ENCODE peak calls at places on chromosomes 4 and X, in six cellular contexts. One of them, this sample, is unnamed.

GRCh38 chr4:137576437-137576836 is 44.1 kb upstream of the PCDH18 start:
- DNase-seq in CD4-positive, alpha-beta T cell: no peak
- DNase-seq in DND-41: no peak
- DNase-seq in K562: no peak
- DNase-seq in CD8-positive, alpha-beta T cell: no peak
- DNase-seq in ovary: no peak
- DNase-seq in this sample: no peak

GRCh38 chrX:40108084-40108958 is 10.6 kb upstream of the BCOR start:
- DNase-seq in ovary: peak; percentile 41
- DNase-seq in CD8-positive, alpha-beta T cell: no peak
- DNase-seq in K562: peak; percentile 66
- DNase-seq in CD4-positive, alpha-beta T cell: no peak
- DNase-seq in DND-41: no peak
- DNase-seq in this sample: no peak

GRCh38 chr4:184807797-184808718 is 17.7 kb downstream of the ACSL1 start:
- DNase-seq in DND-41: no peak
- DNase-seq in K562: no peak
- DNase-seq in ovary: no peak
- DNase-seq in CD4-positive, alpha-beta T cell: no peak
- DNase-seq in CD8-positive, alpha-beta T cell: no peak
- DNase-seq in this sample: no peak

GRCh38 chr4:77818667-77819408 is at the start of gene CNOT6L:
- DNase-seq in CD8-positive, alpha-beta T cell: peak; percentile 92
- DNase-seq in DND-41: peak; percentile 76
- DNase-seq in K562: peak; percentile 70
- DNase-seq in ovary: peak; percentile 67
- DNase-seq in CD4-positive, alpha-beta T cell: peak; percentile 84
- DNase-seq in this sample: peak; percentile 88

GRCh38 chrX:74249963-74250362 is 54.0 kb upstream of the ZCCHC13 start:
- DNase-seq in K562: peak; percentile 76
- DNase-seq in DND-41: no peak
- DNase-seq in CD8-positive, alpha-beta T cell: no peak
- DNase-seq in ovary: no peak
- DNase-seq in CD4-positive, alpha-beta T cell: no peak
- DNase-seq in this sample: no peak

GRCh38 chr4:7157666-7158065 is 34.7 kb upstream of the SORCS2 start:
- DNase-seq in K562: no peak
- DNase-seq in ovary: no peak
- DNase-seq in DND-41: no peak
- DNase-seq in CD8-positive, alpha-beta T cell: no peak
- DNase-seq in CD4-positive, alpha-beta T cell: no peak
- DNase-seq in this sample: no peak

GRCh38 chrX:38163193-38163592 is 57.5 kb downstream of the SRPX start:
- DNase-seq in K562: no peak
- DNase-seq in CD8-positive, alpha-beta T cell: no peak
- DNase-seq in DND-41: no peak
- DNase-seq in CD4-positive, alpha-beta T cell: no peak
- DNase-seq in ovary: no peak
- DNase-seq in this sample: no peak

GRCh38 chr4:116150152-116150551 is 935.2 kb downstream of the TRAM1L1 start:
- DNase-seq in K562: no peak
- DNase-seq in DND-41: no peak
- DNase-seq in CD4-positive, alpha-beta T cell: no peak
- DNase-seq in ovary: no peak
- DNase-seq in CD8-positive, alpha-beta T cell: no peak
- DNase-seq in this sample: no peak

GRCh38 chr4:188372856-188373255 is 233.6 kb downstream of the TRIML1 start:
- DNase-seq in DND-41: no peak
- DNase-seq in CD8-positive, alpha-beta T cell: no peak
- DNase-seq in CD4-positive, alpha-beta T cell: no peak
- DNase-seq in ovary: no peak
- DNase-seq in K562: peak; percentile 11
- DNase-seq in this sample: no peak

GRCh38 chr4:1210971-1211370 is 38.0 kb downstream of the CTBP1 start:
- DNase-seq in ovary: peak; percentile 18
- DNase-seq in DND-41: no peak
- DNase-seq in CD8-positive, alpha-beta T cell: no peak
- DNase-seq in K562: no peak
- DNase-seq in CD4-positive, alpha-beta T cell: no peak
- DNase-seq in this sample: no peak

GRCh38 chr4:184281231-184282139 is 63.8 kb upstream of the ENPP6 start:
- DNase-seq in K562: no peak
- DNase-seq in DND-41: no peak
- DNase-seq in ovary: no peak
- DNase-seq in CD8-positive, alpha-beta T cell: peak; percentile 44
- DNase-seq in CD4-positive, alpha-beta T cell: no peak
- DNase-seq in this sample: no peak

GRCh38 chr4:29278580-29278979 is 1441.6 kb upstream of the PCDH7 start:
- DNase-seq in ovary: no peak
- DNase-seq in DND-41: no peak
- DNase-seq in CD4-positive, alpha-beta T cell: no peak
- DNase-seq in CD8-positive, alpha-beta T cell: no peak
- DNase-seq in K562: no peak
- DNase-seq in this sample: no peak

GRCh38 chr4:122914292-122914904 is 8.0 kb downstream of the NUDT6 start:
- DNase-seq in DND-41: no peak
- DNase-seq in ovary: no peak
- DNase-seq in K562: peak; percentile 35
- DNase-seq in CD4-positive, alpha-beta T cell: no peak
- DNase-seq in CD8-positive, alpha-beta T cell: no peak
- DNase-seq in this sample: peak; percentile 61

GRCh38 chr4:56531823-56532222 is 26.2 kb downstream of the ARL9 start:
- DNase-seq in DND-41: no peak
- DNase-seq in CD4-positive, alpha-beta T cell: no peak
- DNase-seq in K562: peak; percentile 57
- DNase-seq in ovary: no peak
- DNase-seq in CD8-positive, alpha-beta T cell: no peak
- DNase-seq in this sample: no peak

GRCh38 chrX:130108647-130109428 is 1.5 kb downstream of the ELF4 start:
- DNase-seq in K562: peak; percentile 66
- DNase-seq in CD4-positive, alpha-beta T cell: no peak
- DNase-seq in ovary: no peak
- DNase-seq in DND-41: no peak
- DNase-seq in CD8-positive, alpha-beta T cell: peak; percentile 53
- DNase-seq in this sample: peak; percentile 33

GRCh38 chr4:145935253-145936141 is 3.1 kb downstream of the ZNF827 start:
- DNase-seq in K562: peak; percentile 7
- DNase-seq in CD4-positive, alpha-beta T cell: no peak
- DNase-seq in CD8-positive, alpha-beta T cell: peak; percentile 53
- DNase-seq in ovary: peak; percentile 74
- DNase-seq in DND-41: no peak
- DNase-seq in this sample: peak; percentile 17

GRCh38 chrX:150869450-150869849 is 29.0 kb downstream of the CD99L2 start:
- DNase-seq in DND-41: no peak
- DNase-seq in ovary: no peak
- DNase-seq in K562: no peak
- DNase-seq in CD8-positive, alpha-beta T cell: no peak
- DNase-seq in CD4-positive, alpha-beta T cell: no peak
- DNase-seq in this sample: no peak

GRCh38 chr4:101693842-101694398 is 96.6 kb upstream of the BANK1 start:
- DNase-seq in ovary: no peak
- DNase-seq in CD8-positive, alpha-beta T cell: no peak
- DNase-seq in DND-41: no peak
- DNase-seq in K562: no peak
- DNase-seq in CD4-positive, alpha-beta T cell: no peak
- DNase-seq in this sample: no peak

GRCh38 chr4:30768278-30768677 is 48.1 kb downstream of the PCDH7 start:
- DNase-seq in ovary: no peak
- DNase-seq in DND-41: no peak
- DNase-seq in K562: no peak
- DNase-seq in CD4-positive, alpha-beta T cell: no peak
- DNase-seq in CD8-positive, alpha-beta T cell: no peak
- DNase-seq in this sample: no peak

GRCh38 chr4:61193863-61194262 is 6.3 kb upstream of the ADGRL3 start:
- DNase-seq in ovary: no peak
- DNase-seq in DND-41: no peak
- DNase-seq in K562: no peak
- DNase-seq in CD4-positive, alpha-beta T cell: no peak
- DNase-seq in CD8-positive, alpha-beta T cell: no peak
- DNase-seq in this sample: no peak

GRCh38 chr4:146159384-146160058 is 16.0 kb upstream of the LSM6 start:
- DNase-seq in CD4-positive, alpha-beta T cell: no peak
- DNase-seq in CD8-positive, alpha-beta T cell: no peak
- DNase-seq in ovary: no peak
- DNase-seq in DND-41: no peak
- DNase-seq in K562: no peak
- DNase-seq in this sample: no peak

GRCh38 chrX:132737743-132738142 is 220.7 kb downstream of the HS6ST2 start:
- DNase-seq in CD4-positive, alpha-beta T cell: no peak
- DNase-seq in K562: no peak
- DNase-seq in CD8-positive, alpha-beta T cell: peak; percentile 53
- DNase-seq in DND-41: peak; percentile 85
- DNase-seq in ovary: no peak
- DNase-seq in this sample: no peak

GRCh38 chrX:131895807-131896206 is 127.3 kb upstream of the STK26 start:
- DNase-seq in DND-41: no peak
- DNase-seq in CD8-positive, alpha-beta T cell: no peak
- DNase-seq in ovary: no peak
- DNase-seq in CD4-positive, alpha-beta T cell: no peak
- DNase-seq in K562: peak; percentile 19
- DNase-seq in this sample: no peak

GRCh38 chr4:38759790-38760122 is 23.0 kb downstream of the TLR10 start:
- DNase-seq in ovary: no peak
- DNase-seq in K562: no peak
- DNase-seq in DND-41: no peak
- DNase-seq in CD8-positive, alpha-beta T cell: no peak
- DNase-seq in CD4-positive, alpha-beta T cell: no peak
- DNase-seq in this sample: no peak
- H3K27me3 ChIP-seq in ovary: no peaks in the 10 kb centered on the region
- H3K27me3 ChIP-seq in K562: peaks cover 24% of the 10 kb centered on the region
- H3K27me3 ChIP-seq in DND-41: no peaks in the 10 kb centered on the region
- H3K27me3 ChIP-seq in CD8-positive, alpha-beta T cell: no peaks in the 10 kb centered on the region
- H3K27me3 ChIP-seq in CD4-positive, alpha-beta T cell: no peaks in the 10 kb centered on the region
- H3K27me3 ChIP-seq in this sample: no peaks in the 10 kb centered on the region

GRCh38 chr4:41504167-41504566 is 33.8 kb upstream of the LIMCH1 start:
- DNase-seq in K562: no peak
- DNase-seq in DND-41: no peak
- DNase-seq in ovary: no peak
- DNase-seq in CD8-positive, alpha-beta T cell: no peak
- DNase-seq in CD4-positive, alpha-beta T cell: no peak
- DNase-seq in this sample: no peak

GRCh38 chr4:41506071-41506470 is 31.9 kb upstream of the LIMCH1 start:
- DNase-seq in CD4-positive, alpha-beta T cell: no peak
- DNase-seq in K562: no peak
- DNase-seq in DND-41: no peak
- DNase-seq in ovary: no peak
- DNase-seq in CD8-positive, alpha-beta T cell: no peak
- DNase-seq in this sample: no peak

GRCh38 chr4:41509411-41510008 is 28.4 kb upstream of the LIMCH1 start:
- DNase-seq in K562: no peak
- DNase-seq in CD4-positive, alpha-beta T cell: no peak
- DNase-seq in CD8-positive, alpha-beta T cell: no peak
- DNase-seq in DND-41: no peak
- DNase-seq in ovary: no peak
- DNase-seq in this sample: no peak

GRCh38 chr4:41507292-41507933 is 30.5 kb upstream of the LIMCH1 start:
- DNase-seq in ovary: no peak
- DNase-seq in K562: no peak
- DNase-seq in CD4-positive, alpha-beta T cell: no peak
- DNase-seq in CD8-positive, alpha-beta T cell: no peak
- DNase-seq in DND-41: no peak
- DNase-seq in this sample: no peak

DNA sequence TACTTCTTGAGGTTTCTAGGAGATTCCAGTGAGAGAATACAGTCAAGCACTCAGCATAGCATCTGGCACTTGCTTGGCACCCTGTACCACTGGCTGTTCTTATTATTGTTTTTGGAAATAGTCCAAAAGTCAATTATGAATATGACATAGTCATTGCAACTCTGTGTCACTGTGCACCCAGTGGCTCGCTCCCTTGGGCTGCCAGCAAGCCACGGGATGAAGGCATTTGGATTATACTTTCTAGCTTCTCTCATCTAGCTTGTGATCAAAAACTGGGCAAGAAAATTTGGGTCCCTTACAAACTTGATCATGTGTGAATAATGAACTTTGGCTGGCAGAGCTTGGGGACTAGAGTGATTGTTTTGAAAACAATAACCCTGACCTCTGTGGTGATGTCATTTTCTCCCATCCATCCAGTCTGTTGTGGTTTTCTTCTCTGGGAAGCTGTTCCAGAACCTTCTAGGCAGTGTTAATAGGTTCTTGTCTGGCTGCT is 32.8 kb upstream of the LIMCH1 start:
- DNase-seq in CD8-positive, alpha-beta T cell: no peak
- DNase-seq in DND-41: no peak
- DNase-seq in CD4-positive, alpha-beta T cell: no peak
- DNase-seq in K562: no peak
- DNase-seq in ovary: no peak
- DNase-seq in this sample: no peak
- H3K27me3 ChIP-seq in CD8-positive, alpha-beta T cell: no peaks in the 10 kb centered on the region
- H3K27me3 ChIP-seq in DND-41: no peaks in the 10 kb centered on the region
- H3K27me3 ChIP-seq in CD4-positive, alpha-beta T cell: no peaks in the 10 kb centered on the region
- H3K27me3 ChIP-seq in K562: no peaks in the 10 kb centered on the region
- H3K27me3 ChIP-seq in ovary: no peaks in the 10 kb centered on the region
- H3K27me3 ChIP-seq in this sample: no peaks in the 10 kb centered on the region

GRCh38 chrX:136587532-136587931 is 55.5 kb downstream of the VGLL1 start:
- DNase-seq in CD4-positive, alpha-beta T cell: no peak
- DNase-seq in ovary: no peak
- DNase-seq in DND-41: no peak
- DNase-seq in CD8-positive, alpha-beta T cell: no peak
- DNase-seq in K562: no peak
- DNase-seq in this sample: no peak

GRCh38 chrX:136588060-136588459 is 56.0 kb downstream of the VGLL1 start:
- DNase-seq in K562: no peak
- DNase-seq in DND-41: no peak
- DNase-seq in CD4-positive, alpha-beta T cell: no peak
- DNase-seq in ovary: no peak
- DNase-seq in CD8-positive, alpha-beta T cell: no peak
- DNase-seq in this sample: peak; percentile 24

GRCh38 chrX:136586386-136586785 is 54.4 kb downstream of the VGLL1 start:
- DNase-seq in DND-41: peak; percentile 25
- DNase-seq in CD4-positive, alpha-beta T cell: peak; percentile 39
- DNase-seq in ovary: no peak
- DNase-seq in CD8-positive, alpha-beta T cell: peak; percentile 51
- DNase-seq in K562: no peak
- DNase-seq in this sample: peak; percentile 81

GRCh38 chrX:136584545-136584944 is 52.5 kb downstream of the VGLL1 start:
- DNase-seq in DND-41: no peak
- DNase-seq in CD4-positive, alpha-beta T cell: no peak
- DNase-seq in ovary: no peak
- DNase-seq in K562: no peak
- DNase-seq in CD8-positive, alpha-beta T cell: no peak
- DNase-seq in this sample: no peak

GRCh38 chrX:136585960-136586359 is 53.9 kb downstream of the VGLL1 start:
- DNase-seq in CD8-positive, alpha-beta T cell: no peak
- DNase-seq in ovary: no peak
- DNase-seq in K562: no peak
- DNase-seq in CD4-positive, alpha-beta T cell: no peak
- DNase-seq in DND-41: no peak
- DNase-seq in this sample: no peak
- H3K27me3 ChIP-seq in CD8-positive, alpha-beta T cell: no peaks in the 10 kb centered on the region
- H3K27me3 ChIP-seq in ovary: no peaks in the 10 kb centered on the region
- H3K27me3 ChIP-seq in K562: no peaks in the 10 kb centered on the region
- H3K27me3 ChIP-seq in CD4-positive, alpha-beta T cell: no peaks in the 10 kb centered on the region
- H3K27me3 ChIP-seq in DND-41: no peaks in the 10 kb centered on the region
- H3K27me3 ChIP-seq in this sample: no peaks in the 10 kb centered on the region

GRCh38 chrX:137058339-137059127 is 24.7 kb upstream of the GPR101 start:
- DNase-seq in CD4-positive, alpha-beta T cell: no peak
- DNase-seq in K562: no peak
- DNase-seq in ovary: no peak
- DNase-seq in CD8-positive, alpha-beta T cell: no peak
- DNase-seq in DND-41: no peak
- DNase-seq in this sample: no peak

GRCh38 chrX:137051978-137052640 is 18.3 kb upstream of the GPR101 start:
- DNase-seq in CD8-positive, alpha-beta T cell: peak; percentile 86
- DNase-seq in ovary: peak; percentile 54
- DNase-seq in CD4-positive, alpha-beta T cell: peak; percentile 73
- DNase-seq in DND-41: peak; percentile 86
- DNase-seq in K562: peak; percentile 74
- DNase-seq in this sample: peak; percentile 70

GRCh38 chrX:137052641-137053235 is 18.9 kb upstream of the GPR101 start:
- DNase-seq in K562: no peak
- DNase-seq in DND-41: no peak
- DNase-seq in ovary: no peak
- DNase-seq in CD4-positive, alpha-beta T cell: no peak
- DNase-seq in CD8-positive, alpha-beta T cell: peak; percentile 56
- DNase-seq in this sample: no peak
- H3K27me3 ChIP-seq in K562: peaks cover 28% of the 10 kb centered on the region
- H3K27me3 ChIP-seq in DND-41: peaks cover 19% of the 10 kb centered on the region
- H3K27me3 ChIP-seq in ovary: no peaks in the 10 kb centered on the region
- H3K27me3 ChIP-seq in CD4-positive, alpha-beta T cell: peaks cover 30% of the 10 kb centered on the region
- H3K27me3 ChIP-seq in CD8-positive, alpha-beta T cell: no peaks in the 10 kb centered on the region
- H3K27me3 ChIP-seq in this sample: peaks cover 10% of the 10 kb centered on the region

This sample was measured in CD4-positive, CD25-positive, alpha-beta regulatory T cell.